ENCODE peak calls at places on chromosomes 2 and 18, in seven cellular contexts. I is adrenal gland; W is transverse colon; G is Caco-2; C is CD8-positive, alpha-beta T cell; K is MM.1S; O is endothelial cell of umbilical vein. V is an unnamed sample. For H3K36me3 and H3K9me3, the result is how much of the 10 kb centered on the place peaks cover.

GRCh38 chr2:157443795-157444642 is at the start of gene CYTIP:
- DNase-seq in I (peak), W (peak), O (no peak), G (no peak), C (peak), K (peak), V (no peak)

GRCh38 chr2:155223781-155224406 is 525.4 kb downstream of the KCNJ3 start:
- DNase-seq in C (no peak), O (peak), W (no peak), G (no peak), K (peak), I (no peak), V (no peak)

GRCh38 chr18:55317832-55318231 is 270.2 kb downstream of the TCF4 start:
- DNase-seq in O (no peak), I (no peak), W (no peak), K (peak), C (no peak), G (no peak), V (no peak)

GRCh38 chr18:40868110-40868858 is 1086.8 kb upstream of the PIK3C3 start:
- DNase-seq in W (no peak), O (peak), I (no peak), G (no peak), K (no peak), C (no peak), V (peak)

GRCh38 chr2:1246239-1246638 is 167.0 kb upstream of the TPO start:
- DNase-seq in O (no peak), K (no peak), C (no peak), W (no peak), G (no peak), I (no peak), V (no peak)

GRCh38 chr2:218981390-218982311 is 3.3 kb downstream of the FEV start:
- DNase-seq in K (peak), I (no peak), G (no peak), C (no peak), W (peak), O (no peak), V (no peak)

GRCh38 chr2:101223814-101224231 is 28.9 kb upstream of the CNOT11 start:
- DNase-seq in O (no peak), C (peak), I (no peak), G (no peak), K (peak), W (peak), V (no peak)

GRCh38 chr2:231677632-231678104 is 30.7 kb upstream of the PTMA start:
- DNase-seq in G (peak), W (peak), I (peak), O (peak), K (peak), C (peak), V (peak)

GRCh38 chr2:63827749-63828148 is 13.9 kb upstream of the UGP2 start:
- DNase-seq in I (no peak), K (peak), C (no peak), G (peak), O (peak), W (no peak), V (peak)

GRCh38 chr2:36650031-36650430 is 46.5 kb upstream of the VIT start:
- DNase-seq in O (peak), G (peak), K (peak), W (peak), C (no peak), I (peak), V (peak)

GRCh38 chr2:25215948-25216679 is 47.7 kb upstream of the POMC start:
- DNase-seq in I (peak), C (peak), G (no peak), K (no peak), W (peak), O (peak), V (no peak)

GRCh38 chr2:75787532-75788132 is 76.9 kb upstream of the GCFC2 start:
- DNase-seq in C (no peak), O (peak), G (peak), W (no peak), I (no peak), K (peak), V (no peak)

GRCh38 chr2:6231166-6231565 is 539.0 kb downstream of the SOX11 start:
- DNase-seq in C (no peak), W (no peak), I (no peak), K (no peak), G (no peak), O (no peak), V (peak)

GRCh38 chr2:188734688-188735087 is 239.5 kb upstream of the COL3A1 start:
- DNase-seq in W (no peak), I (no peak), O (no peak), K (no peak), G (no peak), C (no peak), V (no peak)

GRCh38 chr2:29782531-29782930 is 138.9 kb downstream of the ALK start:
- DNase-seq in I (no peak), C (no peak), W (no peak), G (no peak), K (no peak), O (no peak), V (no peak)

GRCh38 chr2:180012523-180012922 is 5.4 kb upstream of the CWC22 start:
- DNase-seq in G (no peak), C (no peak), W (no peak), O (peak), I (no peak), K (no peak), V (no peak)

GRCh38 chr2:189337648-189338047 is 103.6 kb upstream of the WDR75 start:
- DNase-seq in K (no peak), I (no peak), W (no peak), G (no peak), O (no peak), C (no peak), V (no peak)

GRCh38 chr2:57882895-57883515 is 163.6 kb upstream of the VRK2 start:
- DNase-seq in G (no peak), O (no peak), I (no peak), K (peak), W (no peak), C (no peak), V (peak)

GRCh38 chr2:226354434-226354833 is 445.2 kb downstream of the IRS1 start:
- DNase-seq in G (no peak), O (no peak), K (no peak), I (no peak), W (no peak), C (no peak), V (no peak)

GRCh38 chr18:8262221-8262620 is 347.0 kb upstream of the RAB12 start:
- DNase-seq in K (no peak), C (no peak), O (no peak), W (no peak), G (no peak), I (no peak), V (no peak)

GRCh38 chr2:177692828-177693269 is 300.3 kb downstream of the AGPS start:
- DNase-seq in W (no peak), K (no peak), I (no peak), O (no peak), C (no peak), G (peak), V (peak)

GRCh38 chr2:207148025-207148424 is 17.7 kb downstream of the KLF7 start:
- DNase-seq in G (no peak), K (no peak), C (no peak), I (no peak), O (peak), W (no peak), V (no peak)

GRCh38 chr2:105375001-105375561 is 23.8 kb downstream of the FHL2 start:
- DNase-seq in W (no peak), G (no peak), O (peak), K (no peak), I (no peak), C (no peak), V (no peak)

GRCh38 chr2:112924855-112925254 is 13.9 kb downstream of the IL37 start:
- DNase-seq in K (no peak), O (no peak), I (no peak), W (peak), G (peak), C (no peak), V (no peak)

GRCh38 chr2:112881217-112882000 is 29.6 kb upstream of the IL37 start:
- DNase-seq in O (peak), W (no peak), G (no peak), K (no peak), I (peak), C (no peak), V (peak)

GRCh38 chr2:231715988-231716616 is 7.8 kb downstream of the PTMA start:
- DNase-seq in K (no peak), G (no peak), O (peak), W (no peak), I (no peak), C (no peak), V (no peak)

GRCh38 chr2:10410001-10410671 is 38.0 kb downstream of the ODC1 start:
- DNase-seq in W (no peak), O (no peak), I (no peak), C (no peak), G (no peak), K (peak), V (no peak)

GRCh38 chr2:43228782-43229659 is 2.6 kb upstream of the ZFP36L2 start:
- DNase-seq in G (no peak), O (peak), I (no peak), C (no peak), W (no peak), K (peak), V (no peak)

GRCh38 chr18:24704921-24705620 is 244.6 kb downstream of the HRH4 start:
- DNase-seq in C (no peak), K (no peak), W (no peak), O (no peak), I (no peak), G (no peak), V (no peak)
- H3K36me3 ChIP-seq in C (under half), K (under half), W (under half), O (under half), I (under half), G (under half), V (under half)

GRCh38 chr2:116891191-116891590 is 923.3 kb upstream of the DDX18 start:
- DNase-seq in I (no peak), O (no peak), W (no peak), C (no peak), G (no peak), K (no peak), V (no peak)
- TF ChIP-seq CTCF in I (no peak), O (no peak), W (no peak), C (no peak), G (no peak), K (no peak), V (no peak)

GRCh38 chr2:125313806-125314205 is 1288.7 kb downstream of the CNTNAP5 start:
- DNase-seq in I (no peak), C (no peak), G (peak), W (no peak), O (no peak), K (peak), V (no peak)
- H3K9me3 ChIP-seq in I (under half), C (under half), G (under half), W (under half), O (under half), K (under half), V (under half)

GRCh38 chr2:241237949-241238371 is 49.5 kb downstream of the ANO7 start:
- DNase-seq in W (no peak), O (no peak), G (no peak), I (no peak), C (no peak), K (no peak), V (no peak)
- H3K36me3 ChIP-seq in W (half or more), O (under half), G (under half), I (under half), C (half or more), K (under half), V (half or more)